ENCODE peak calls at places on chromosomes 11 and 22, in nine cellular contexts. One of them, this sample, is unnamed.
A peak's percentile ranks its signal among the peaks of the same experiment; 100 is the strongest.

GRCh38 chr11:70038034-70038834 is 39.9 kb upstream of the ANO1 start:
- DNase-seq in HCT116: no peak
- DNase-seq in stimulated activated CD4-positive, alpha-beta T cell treated with anti-CD3 and anti-CD28 coated beads, Interleukin-15, amount 100 ng/mL, for 24 hours: no peak
- DNase-seq in fibroblast of villous mesenchyme: no peak
- DNase-seq in activated CD8-positive, alpha-beta memory T cell treated with anti-CD3 and anti-CD28 coated beads, Interleukin-2, amount 10 ng/mL, durations not matched to agents 7 days and 5 days: no peak
- DNase-seq in T-helper 17 cell: no peak
- DNase-seq in neural crest cell: no peak
- DNase-seq in SK-N-DZ: no peak
- DNase-seq in pancreas: no peak
- DNase-seq in this sample: no peak

GRCh38 chr11:132289590-132290256 is 919.3 kb downstream of the NTM start:
- DNase-seq in neural crest cell: no peak
- DNase-seq in fibroblast of villous mesenchyme: no peak
- DNase-seq in activated CD8-positive, alpha-beta memory T cell treated with anti-CD3 and anti-CD28 coated beads, Interleukin-2, amount 10 ng/mL, durations not matched to agents 7 days and 5 days: no peak
- DNase-seq in T-helper 17 cell: no peak
- DNase-seq in HCT116: no peak
- DNase-seq in SK-N-DZ: no peak
- DNase-seq in stimulated activated CD4-positive, alpha-beta T cell treated with anti-CD3 and anti-CD28 coated beads, Interleukin-15, amount 100 ng/mL, for 24 hours: no peak
- DNase-seq in pancreas: no peak
- DNase-seq in this sample: no peak

GRCh38 chr11:88195908-88196307 is 20.7 kb upstream of the RAB38 start:
- DNase-seq in stimulated activated CD4-positive, alpha-beta T cell treated with anti-CD3 and anti-CD28 coated beads, Interleukin-15, amount 100 ng/mL, for 24 hours: no peak
- DNase-seq in HCT116: no peak
- DNase-seq in fibroblast of villous mesenchyme: no peak
- DNase-seq in T-helper 17 cell: no peak
- DNase-seq in activated CD8-positive, alpha-beta memory T cell treated with anti-CD3 and anti-CD28 coated beads, Interleukin-2, amount 10 ng/mL, durations not matched to agents 7 days and 5 days: no peak
- DNase-seq in SK-N-DZ: no peak
- DNase-seq in neural crest cell: no peak
- DNase-seq in pancreas: no peak
- DNase-seq in this sample: no peak

GRCh38 chr11:28964811-28965210 is 856.6 kb downstream of the METTL15 start:
- DNase-seq in fibroblast of villous mesenchyme: no peak
- DNase-seq in pancreas: no peak
- DNase-seq in activated CD8-positive, alpha-beta memory T cell treated with anti-CD3 and anti-CD28 coated beads, Interleukin-2, amount 10 ng/mL, durations not matched to agents 7 days and 5 days: no peak
- DNase-seq in HCT116: no peak
- DNase-seq in SK-N-DZ: no peak
- DNase-seq in stimulated activated CD4-positive, alpha-beta T cell treated with anti-CD3 and anti-CD28 coated beads, Interleukin-15, amount 100 ng/mL, for 24 hours: no peak
- DNase-seq in T-helper 17 cell: no peak
- DNase-seq in neural crest cell: no peak
- DNase-seq in this sample: no peak

GRCh38 chr11:67398661-67399563 is 2.7 kb downstream of the PPP1CA start:
- DNase-seq in SK-N-DZ: no peak
- DNase-seq in fibroblast of villous mesenchyme: no peak
- DNase-seq in stimulated activated CD4-positive, alpha-beta T cell treated with anti-CD3 and anti-CD28 coated beads, Interleukin-15, amount 100 ng/mL, for 24 hours: no peak
- DNase-seq in pancreas: no peak
- DNase-seq in neural crest cell: no peak
- DNase-seq in T-helper 17 cell: no peak
- DNase-seq in HCT116: no peak
- DNase-seq in activated CD8-positive, alpha-beta memory T cell treated with anti-CD3 and anti-CD28 coated beads, Interleukin-2, amount 10 ng/mL, durations not matched to agents 7 days and 5 days: no peak
- DNase-seq in this sample: no peak

GRCh38 chr22:49810363-49811013 is 17.2 kb downstream of the BRD1 start:
- DNase-seq in fibroblast of villous mesenchyme: peak; percentile 54
- DNase-seq in pancreas: no peak
- DNase-seq in HCT116: no peak
- DNase-seq in activated CD8-positive, alpha-beta memory T cell treated with anti-CD3 and anti-CD28 coated beads, Interleukin-2, amount 10 ng/mL, durations not matched to agents 7 days and 5 days: no peak
- DNase-seq in SK-N-DZ: no peak
- DNase-seq in stimulated activated CD4-positive, alpha-beta T cell treated with anti-CD3 and anti-CD28 coated beads, Interleukin-15, amount 100 ng/mL, for 24 hours: no peak
- DNase-seq in neural crest cell: no peak
- DNase-seq in T-helper 17 cell: no peak
- DNase-seq in this sample: no peak

GRCh38 chr22:24953294-24954113 is 988 bp downstream of the KIAA1671 start:
- DNase-seq in HCT116: no peak
- DNase-seq in fibroblast of villous mesenchyme: no peak
- DNase-seq in pancreas: peak; percentile 82
- DNase-seq in T-helper 17 cell: no peak
- DNase-seq in neural crest cell: no peak
- DNase-seq in SK-N-DZ: no peak
- DNase-seq in activated CD8-positive, alpha-beta memory T cell treated with anti-CD3 and anti-CD28 coated beads, Interleukin-2, amount 10 ng/mL, durations not matched to agents 7 days and 5 days: no peak
- DNase-seq in stimulated activated CD4-positive, alpha-beta T cell treated with anti-CD3 and anti-CD28 coated beads, Interleukin-15, amount 100 ng/mL, for 24 hours: peak; percentile 4
- DNase-seq in this sample: no peak

GRCh38 chr11:88508808-88509581 is 171.5 kb upstream of the CTSC start:
- DNase-seq in stimulated activated CD4-positive, alpha-beta T cell treated with anti-CD3 and anti-CD28 coated beads, Interleukin-15, amount 100 ng/mL, for 24 hours: peak; percentile 53
- DNase-seq in SK-N-DZ: no peak
- DNase-seq in activated CD8-positive, alpha-beta memory T cell treated with anti-CD3 and anti-CD28 coated beads, Interleukin-2, amount 10 ng/mL, durations not matched to agents 7 days and 5 days: peak; percentile 46
- DNase-seq in pancreas: peak; percentile 71
- DNase-seq in HCT116: no peak
- DNase-seq in T-helper 17 cell: no peak
- DNase-seq in fibroblast of villous mesenchyme: no peak
- DNase-seq in neural crest cell: peak; percentile 5
- DNase-seq in this sample: no peak

GRCh38 chr11:133864756-133865155 is 19.4 kb upstream of the SPATA19 start:
- DNase-seq in neural crest cell: no peak
- DNase-seq in T-helper 17 cell: no peak
- DNase-seq in stimulated activated CD4-positive, alpha-beta T cell treated with anti-CD3 and anti-CD28 coated beads, Interleukin-15, amount 100 ng/mL, for 24 hours: no peak
- DNase-seq in activated CD8-positive, alpha-beta memory T cell treated with anti-CD3 and anti-CD28 coated beads, Interleukin-2, amount 10 ng/mL, durations not matched to agents 7 days and 5 days: no peak
- DNase-seq in HCT116: no peak
- DNase-seq in SK-N-DZ: no peak
- DNase-seq in pancreas: no peak
- DNase-seq in fibroblast of villous mesenchyme: no peak
- DNase-seq in this sample: no peak

GRCh38 chr11:43072096-43072495 is 239.7 kb upstream of the API5 start:
- DNase-seq in activated CD8-positive, alpha-beta memory T cell treated with anti-CD3 and anti-CD28 coated beads, Interleukin-2, amount 10 ng/mL, durations not matched to agents 7 days and 5 days: no peak
- DNase-seq in SK-N-DZ: no peak
- DNase-seq in stimulated activated CD4-positive, alpha-beta T cell treated with anti-CD3 and anti-CD28 coated beads, Interleukin-15, amount 100 ng/mL, for 24 hours: no peak
- DNase-seq in neural crest cell: no peak
- DNase-seq in HCT116: no peak
- DNase-seq in pancreas: no peak
- DNase-seq in T-helper 17 cell: no peak
- DNase-seq in fibroblast of villous mesenchyme: no peak
- DNase-seq in this sample: no peak

GRCh38 chr22:38724926-38725571 is 19.3 kb downstream of the GTPBP1 start:
- DNase-seq in T-helper 17 cell: no peak
- DNase-seq in fibroblast of villous mesenchyme: peak; percentile 35
- DNase-seq in activated CD8-positive, alpha-beta memory T cell treated with anti-CD3 and anti-CD28 coated beads, Interleukin-2, amount 10 ng/mL, durations not matched to agents 7 days and 5 days: no peak
- DNase-seq in HCT116: no peak
- DNase-seq in pancreas: peak; percentile 13
- DNase-seq in neural crest cell: no peak
- DNase-seq in stimulated activated CD4-positive, alpha-beta T cell treated with anti-CD3 and anti-CD28 coated beads, Interleukin-15, amount 100 ng/mL, for 24 hours: no peak
- DNase-seq in SK-N-DZ: no peak
- DNase-seq in this sample: no peak

GRCh38 chr22:47452184-47452583 is 689.7 kb downstream of the TBC1D22A start:
- DNase-seq in pancreas: no peak
- DNase-seq in stimulated activated CD4-positive, alpha-beta T cell treated with anti-CD3 and anti-CD28 coated beads, Interleukin-15, amount 100 ng/mL, for 24 hours: peak; percentile 7
- DNase-seq in HCT116: peak; percentile 68
- DNase-seq in fibroblast of villous mesenchyme: no peak
- DNase-seq in activated CD8-positive, alpha-beta memory T cell treated with anti-CD3 and anti-CD28 coated beads, Interleukin-2, amount 10 ng/mL, durations not matched to agents 7 days and 5 days: no peak
- DNase-seq in SK-N-DZ: peak; percentile 17
- DNase-seq in T-helper 17 cell: no peak
- DNase-seq in neural crest cell: no peak
- DNase-seq in this sample: no peak

GRCh38 chr22:26597026-26597425 is 7.1 kb upstream of the TPST2 start:
- DNase-seq in pancreas: no peak
- DNase-seq in HCT116: no peak
- DNase-seq in T-helper 17 cell: no peak
- DNase-seq in neural crest cell: no peak
- DNase-seq in stimulated activated CD4-positive, alpha-beta T cell treated with anti-CD3 and anti-CD28 coated beads, Interleukin-15, amount 100 ng/mL, for 24 hours: no peak
- DNase-seq in fibroblast of villous mesenchyme: no peak
- DNase-seq in activated CD8-positive, alpha-beta memory T cell treated with anti-CD3 and anti-CD28 coated beads, Interleukin-2, amount 10 ng/mL, durations not matched to agents 7 days and 5 days: peak; percentile 61
- DNase-seq in SK-N-DZ: no peak
- DNase-seq in this sample: no peak

GRCh38 chr11:30585067-30585891 is 874 bp downstream of the MPPED2 start:
- DNase-seq in pancreas: peak; percentile 80
- DNase-seq in neural crest cell: peak; percentile 50
- DNase-seq in stimulated activated CD4-positive, alpha-beta T cell treated with anti-CD3 and anti-CD28 coated beads, Interleukin-15, amount 100 ng/mL, for 24 hours: peak; percentile 24
- DNase-seq in fibroblast of villous mesenchyme: no peak
- DNase-seq in T-helper 17 cell: no peak
- DNase-seq in activated CD8-positive, alpha-beta memory T cell treated with anti-CD3 and anti-CD28 coated beads, Interleukin-2, amount 10 ng/mL, durations not matched to agents 7 days and 5 days: no peak
- DNase-seq in HCT116: no peak
- DNase-seq in SK-N-DZ: peak; percentile 42
- DNase-seq in this sample: no peak

GRCh38 chr11:76830639-76831312 is 29.9 kb upstream of the ACER3 start:
- DNase-seq in HCT116: no peak
- DNase-seq in neural crest cell: no peak
- DNase-seq in activated CD8-positive, alpha-beta memory T cell treated with anti-CD3 and anti-CD28 coated beads, Interleukin-2, amount 10 ng/mL, durations not matched to agents 7 days and 5 days: no peak
- DNase-seq in SK-N-DZ: peak; percentile 42
- DNase-seq in stimulated activated CD4-positive, alpha-beta T cell treated with anti-CD3 and anti-CD28 coated beads, Interleukin-15, amount 100 ng/mL, for 24 hours: no peak
- DNase-seq in fibroblast of villous mesenchyme: peak; percentile 60
- DNase-seq in T-helper 17 cell: no peak
- DNase-seq in pancreas: no peak
- DNase-seq in this sample: no peak

GRCh38 chr11:33630936-33631748 is 69.5 kb downstream of the C11orf91 start:
- DNase-seq in fibroblast of villous mesenchyme: no peak
- DNase-seq in HCT116: no peak
- DNase-seq in SK-N-DZ: no peak
- DNase-seq in stimulated activated CD4-positive, alpha-beta T cell treated with anti-CD3 and anti-CD28 coated beads, Interleukin-15, amount 100 ng/mL, for 24 hours: no peak
- DNase-seq in pancreas: no peak
- DNase-seq in T-helper 17 cell: no peak
- DNase-seq in activated CD8-positive, alpha-beta memory T cell treated with anti-CD3 and anti-CD28 coated beads, Interleukin-2, amount 10 ng/mL, durations not matched to agents 7 days and 5 days: no peak
- DNase-seq in neural crest cell: no peak
- DNase-seq in this sample: peak; percentile 11

GRCh38 chr22:47784991-47785390 is 1022.5 kb downstream of the TBC1D22A start:
- DNase-seq in T-helper 17 cell: no peak
- DNase-seq in neural crest cell: no peak
- DNase-seq in fibroblast of villous mesenchyme: no peak
- DNase-seq in HCT116: no peak
- DNase-seq in stimulated activated CD4-positive, alpha-beta T cell treated with anti-CD3 and anti-CD28 coated beads, Interleukin-15, amount 100 ng/mL, for 24 hours: no peak
- DNase-seq in SK-N-DZ: no peak
- DNase-seq in activated CD8-positive, alpha-beta memory T cell treated with anti-CD3 and anti-CD28 coated beads, Interleukin-2, amount 10 ng/mL, durations not matched to agents 7 days and 5 days: no peak
- DNase-seq in pancreas: no peak
- DNase-seq in this sample: no peak

GRCh38 chr11:59180168-59180567 is 8.2 kb downstream of the DTX4 start:
- DNase-seq in T-helper 17 cell: no peak
- DNase-seq in HCT116: no peak
- DNase-seq in SK-N-DZ: no peak
- DNase-seq in pancreas: no peak
- DNase-seq in neural crest cell: peak; percentile 29
- DNase-seq in fibroblast of villous mesenchyme: no peak
- DNase-seq in activated CD8-positive, alpha-beta memory T cell treated with anti-CD3 and anti-CD28 coated beads, Interleukin-2, amount 10 ng/mL, durations not matched to agents 7 days and 5 days: no peak
- DNase-seq in stimulated activated CD4-positive, alpha-beta T cell treated with anti-CD3 and anti-CD28 coated beads, Interleukin-15, amount 100 ng/mL, for 24 hours: no peak
- DNase-seq in this sample: no peak

GRCh38 chr22:24289138-24289537 is 18.5 kb downstream of the SPECC1L start:
- DNase-seq in fibroblast of villous mesenchyme: peak; percentile 78
- DNase-seq in SK-N-DZ: no peak
- DNase-seq in T-helper 17 cell: no peak
- DNase-seq in HCT116: no peak
- DNase-seq in stimulated activated CD4-positive, alpha-beta T cell treated with anti-CD3 and anti-CD28 coated beads, Interleukin-15, amount 100 ng/mL, for 24 hours: no peak
- DNase-seq in pancreas: no peak
- DNase-seq in neural crest cell: no peak
- DNase-seq in activated CD8-positive, alpha-beta memory T cell treated with anti-CD3 and anti-CD28 coated beads, Interleukin-2, amount 10 ng/mL, durations not matched to agents 7 days and 5 days: no peak
- DNase-seq in this sample: no peak

GRCh38 chr11:120652705-120653335 is 141.3 kb downstream of the GRIK4 start:
- DNase-seq in activated CD8-positive, alpha-beta memory T cell treated with anti-CD3 and anti-CD28 coated beads, Interleukin-2, amount 10 ng/mL, durations not matched to agents 7 days and 5 days: no peak
- DNase-seq in pancreas: no peak
- DNase-seq in HCT116: no peak
- DNase-seq in fibroblast of villous mesenchyme: peak; percentile 11
- DNase-seq in SK-N-DZ: no peak
- DNase-seq in stimulated activated CD4-positive, alpha-beta T cell treated with anti-CD3 and anti-CD28 coated beads, Interleukin-15, amount 100 ng/mL, for 24 hours: peak; percentile 16
- DNase-seq in T-helper 17 cell: no peak
- DNase-seq in neural crest cell: no peak
- DNase-seq in this sample: no peak

GRCh38 chr22:43467171-43467570 is 55.4 kb downstream of the MPPED1 start:
- DNase-seq in SK-N-DZ: no peak
- DNase-seq in neural crest cell: no peak
- DNase-seq in activated CD8-positive, alpha-beta memory T cell treated with anti-CD3 and anti-CD28 coated beads, Interleukin-2, amount 10 ng/mL, durations not matched to agents 7 days and 5 days: no peak
- DNase-seq in fibroblast of villous mesenchyme: no peak
- DNase-seq in pancreas: no peak
- DNase-seq in stimulated activated CD4-positive, alpha-beta T cell treated with anti-CD3 and anti-CD28 coated beads, Interleukin-15, amount 100 ng/mL, for 24 hours: no peak
- DNase-seq in T-helper 17 cell: no peak
- DNase-seq in HCT116: no peak
- DNase-seq in this sample: no peak

GRCh38 chr11:122646549-122647340 is 8.8 kb upstream of the UBASH3B start:
- DNase-seq in neural crest cell: no peak
- DNase-seq in fibroblast of villous mesenchyme: no peak
- DNase-seq in stimulated activated CD4-positive, alpha-beta T cell treated with anti-CD3 and anti-CD28 coated beads, Interleukin-15, amount 100 ng/mL, for 24 hours: no peak
- DNase-seq in T-helper 17 cell: no peak
- DNase-seq in SK-N-DZ: no peak
- DNase-seq in pancreas: no peak
- DNase-seq in activated CD8-positive, alpha-beta memory T cell treated with anti-CD3 and anti-CD28 coated beads, Interleukin-2, amount 10 ng/mL, durations not matched to agents 7 days and 5 days: no peak
- DNase-seq in HCT116: no peak
- DNase-seq in this sample: no peak

GRCh38 chr11:60926500-60926899 is 2.2 kb downstream of the TMEM132A start:
- DNase-seq in neural crest cell: no peak
- DNase-seq in T-helper 17 cell: no peak
- DNase-seq in HCT116: no peak
- DNase-seq in stimulated activated CD4-positive, alpha-beta T cell treated with anti-CD3 and anti-CD28 coated beads, Interleukin-15, amount 100 ng/mL, for 24 hours: no peak
- DNase-seq in pancreas: no peak
- DNase-seq in activated CD8-positive, alpha-beta memory T cell treated with anti-CD3 and anti-CD28 coated beads, Interleukin-2, amount 10 ng/mL, durations not matched to agents 7 days and 5 days: no peak
- DNase-seq in fibroblast of villous mesenchyme: no peak
- DNase-seq in SK-N-DZ: no peak
- DNase-seq in this sample: no peak

GRCh38 chr11:67271548-67272284 is 5.4 kb downstream of the GRK2 start:
- DNase-seq in stimulated activated CD4-positive, alpha-beta T cell treated with anti-CD3 and anti-CD28 coated beads, Interleukin-15, amount 100 ng/mL, for 24 hours: peak; percentile 75
- DNase-seq in HCT116: no peak
- DNase-seq in neural crest cell: no peak
- DNase-seq in pancreas: no peak
- DNase-seq in SK-N-DZ: no peak
- DNase-seq in T-helper 17 cell: peak; percentile 49
- DNase-seq in activated CD8-positive, alpha-beta memory T cell treated with anti-CD3 and anti-CD28 coated beads, Interleukin-2, amount 10 ng/mL, durations not matched to agents 7 days and 5 days: peak; percentile 87
- DNase-seq in fibroblast of villous mesenchyme: no peak
- DNase-seq in this sample: no peak

GRCh38 chr11:92322225-92322624 is 97.6 kb downstream of the FAT3 start:
- DNase-seq in activated CD8-positive, alpha-beta memory T cell treated with anti-CD3 and anti-CD28 coated beads, Interleukin-2, amount 10 ng/mL, durations not matched to agents 7 days and 5 days: no peak
- DNase-seq in HCT116: no peak
- DNase-seq in neural crest cell: no peak
- DNase-seq in stimulated activated CD4-positive, alpha-beta T cell treated with anti-CD3 and anti-CD28 coated beads, Interleukin-15, amount 100 ng/mL, for 24 hours: no peak
- DNase-seq in fibroblast of villous mesenchyme: peak; percentile 16
- DNase-seq in T-helper 17 cell: no peak
- DNase-seq in SK-N-DZ: no peak
- DNase-seq in pancreas: no peak
- DNase-seq in this sample: no peak

GRCh38 chr11:13278620-13279486 is 1.3 kb downstream of the BMAL1 start:
- DNase-seq in neural crest cell: no peak
- DNase-seq in T-helper 17 cell: no peak
- DNase-seq in pancreas: peak; percentile 67
- DNase-seq in fibroblast of villous mesenchyme: no peak
- DNase-seq in stimulated activated CD4-positive, alpha-beta T cell treated with anti-CD3 and anti-CD28 coated beads, Interleukin-15, amount 100 ng/mL, for 24 hours: no peak
- DNase-seq in HCT116: no peak
- DNase-seq in activated CD8-positive, alpha-beta memory T cell treated with anti-CD3 and anti-CD28 coated beads, Interleukin-2, amount 10 ng/mL, durations not matched to agents 7 days and 5 days: no peak
- DNase-seq in SK-N-DZ: peak; percentile 29
- DNase-seq in this sample: no peak

GRCh38 chr22:24051028-24051427 is 39.9 kb downstream of the CABIN1 start:
- DNase-seq in T-helper 17 cell: no peak
- DNase-seq in SK-N-DZ: no peak
- DNase-seq in HCT116: no peak
- DNase-seq in neural crest cell: no peak
- DNase-seq in activated CD8-positive, alpha-beta memory T cell treated with anti-CD3 and anti-CD28 coated beads, Interleukin-2, amount 10 ng/mL, durations not matched to agents 7 days and 5 days: no peak
- DNase-seq in fibroblast of villous mesenchyme: no peak
- DNase-seq in stimulated activated CD4-positive, alpha-beta T cell treated with anti-CD3 and anti-CD28 coated beads, Interleukin-15, amount 100 ng/mL, for 24 hours: no peak
- DNase-seq in pancreas: no peak
- DNase-seq in this sample: no peak

GRCh38 chr11:113847580-113847979 is 27.8 kb downstream of the USP28 start:
- DNase-seq in T-helper 17 cell: no peak
- DNase-seq in HCT116: no peak
- DNase-seq in fibroblast of villous mesenchyme: no peak
- DNase-seq in SK-N-DZ: no peak
- DNase-seq in neural crest cell: no peak
- DNase-seq in stimulated activated CD4-positive, alpha-beta T cell treated with anti-CD3 and anti-CD28 coated beads, Interleukin-15, amount 100 ng/mL, for 24 hours: no peak
- DNase-seq in activated CD8-positive, alpha-beta memory T cell treated with anti-CD3 and anti-CD28 coated beads, Interleukin-2, amount 10 ng/mL, durations not matched to agents 7 days and 5 days: no peak
- DNase-seq in pancreas: no peak
- DNase-seq in this sample: no peak

GRCh38 chr11:86245369-86246292 is 1.1 kb downstream of the EED start:
- DNase-seq in fibroblast of villous mesenchyme: peak; percentile 42
- DNase-seq in SK-N-DZ: peak; percentile 26
- DNase-seq in HCT116: no peak
- DNase-seq in T-helper 17 cell: peak; percentile 11
- DNase-seq in neural crest cell: peak; percentile 8
- DNase-seq in activated CD8-positive, alpha-beta memory T cell treated with anti-CD3 and anti-CD28 coated beads, Interleukin-2, amount 10 ng/mL, durations not matched to agents 7 days and 5 days: peak; percentile 54
- DNase-seq in pancreas: no peak
- DNase-seq in stimulated activated CD4-positive, alpha-beta T cell treated with anti-CD3 and anti-CD28 coated beads, Interleukin-15, amount 100 ng/mL, for 24 hours: peak; percentile 57
- DNase-seq in this sample: peak; percentile 19

GRCh38 chr11:43818220-43818619 is 62.4 kb upstream of the ALKBH3 start:
- DNase-seq in SK-N-DZ: no peak
- DNase-seq in pancreas: no peak
- DNase-seq in HCT116: no peak
- DNase-seq in neural crest cell: no peak
- DNase-seq in activated CD8-positive, alpha-beta memory T cell treated with anti-CD3 and anti-CD28 coated beads, Interleukin-2, amount 10 ng/mL, durations not matched to agents 7 days and 5 days: no peak
- DNase-seq in stimulated activated CD4-positive, alpha-beta T cell treated with anti-CD3 and anti-CD28 coated beads, Interleukin-15, amount 100 ng/mL, for 24 hours: no peak
- DNase-seq in T-helper 17 cell: no peak
- DNase-seq in fibroblast of villous mesenchyme: peak; percentile 19
- DNase-seq in this sample: no peak

GRCh38 chr22:18110194-18110943 is at the start of gene TUBA8:
- DNase-seq in fibroblast of villous mesenchyme: peak; percentile 33
- DNase-seq in activated CD8-positive, alpha-beta memory T cell treated with anti-CD3 and anti-CD28 coated beads, Interleukin-2, amount 10 ng/mL, durations not matched to agents 7 days and 5 days: no peak
- DNase-seq in SK-N-DZ: peak; percentile 29
- DNase-seq in stimulated activated CD4-positive, alpha-beta T cell treated with anti-CD3 and anti-CD28 coated beads, Interleukin-15, amount 100 ng/mL, for 24 hours: peak; percentile 66
- DNase-seq in pancreas: peak; percentile 83
- DNase-seq in T-helper 17 cell: no peak
- DNase-seq in neural crest cell: peak; percentile 37
- DNase-seq in HCT116: no peak
- DNase-seq in this sample: no peak